ENCODE peak calls at places on chromosomes 7 and 10, in six cellular contexts. L is SJSA1; Q is activated CD4-positive, alpha-beta T cell treated with anti-CD3 and anti-CD28 coated beads for 48 hours; P is cardiac septum; A is mucosa of descending colon; K is hippocampal formation. M is an unnamed sample.

GRCh38 chr10:95341716-95342130 is 50.9 kb upstream of the PDLIM1 start:
- DNase-seq in P (no peak), Q (no peak), K (no peak), A (no peak), L (no peak), M (no peak)

GRCh38 chr10:100883322-100883821 is 29.4 kb upstream of the SLF2 start:
- DNase-seq in Q (no peak), A (no peak), P (peak; percentile 66), K (no peak), L (no peak), M (peak; percentile 69)

GRCh38 chr7:39069886-39070881 is 92.5 kb downstream of the POU6F2 start:
- DNase-seq in Q (no peak), A (no peak), K (no peak), P (no peak), L (no peak), M (no peak)

GRCh38 chr7:148590533-148590932 is at the start of gene C7orf33:
- DNase-seq in A (no peak), Q (no peak), K (no peak), L (no peak), P (no peak), M (no peak)

GRCh38 chr7:55363386-55364170 is 1.6 kb upstream of the LANCL2 start:
- DNase-seq in P (no peak), K (no peak), Q (no peak), L (no peak), A (no peak), M (no peak)

GRCh38 chr7:82441916-82442478 is 1.6 kb downstream of the CACNA2D1 start:
- DNase-seq in P (no peak), Q (no peak), K (no peak), A (no peak), L (no peak), M (no peak)

GRCh38 chr10:48811461-48811860 is 126.8 kb downstream of the WDFY4 start:
- DNase-seq in P (no peak), K (no peak), A (no peak), L (no peak), Q (no peak), M (no peak)

GRCh38 chr7:36840930-36841329 is 116.6 kb upstream of the AOAH start:
- DNase-seq in L (no peak), P (no peak), K (no peak), Q (no peak), A (no peak), M (no peak)

GRCh38 chr7:112654322-112655216 is 135.6 kb downstream of the TMEM168 start:
- DNase-seq in Q (no peak), A (no peak), K (no peak), P (no peak), L (no peak), M (no peak)

GRCh38 chr7:152597514-152597913 is 78.4 kb downstream of the XRCC2 start:
- DNase-seq in A (no peak), K (no peak), P (no peak), Q (no peak), L (peak; percentile 19), M (no peak)

GRCh38 chr10:104331208-104331838 is 6.9 kb downstream of the ITPRIP start:
- DNase-seq in Q (peak; percentile 1), A (no peak), L (no peak), P (peak; percentile 78), K (no peak), M (no peak)

GRCh38 chr10:5948999-5949759 is 28.2 kb downstream of the IL15RA start:
- DNase-seq in L (no peak), A (peak; percentile 77), P (no peak), K (peak; percentile 41), Q (peak; percentile 42), M (peak; percentile 67)

GRCh38 chr7:148395990-148396716 is 194.4 kb upstream of the C7orf33 start:
- DNase-seq in K (no peak), L (no peak), A (no peak), Q (no peak), P (no peak), M (no peak)

GRCh38 chr7:97064972-97065587 is 40.4 kb upstream of the DLX5 start:
- DNase-seq in Q (no peak), A (peak; percentile 37), L (no peak), K (no peak), P (no peak), M (peak; percentile 76)

GRCh38 chr7:152522551-152522950 is 86.7 kb upstream of the KMT2C start:
- DNase-seq in L (no peak), A (no peak), Q (no peak), K (peak; percentile 51), P (no peak), M (peak; percentile 98)

GRCh38 chr7:83976302-83976701 is 218.3 kb downstream of the SEMA3A start:
- DNase-seq in K (no peak), L (no peak), Q (no peak), A (peak; percentile 50), P (no peak), M (peak; percentile 67)

GRCh38 chr7:33870120-33870519 is 35.2 kb upstream of the BMPER start:
- DNase-seq in K (no peak), P (no peak), Q (no peak), L (no peak), A (no peak), M (no peak)